ENCODE peak calls at places on chromosomes 3 and 15, in seven cellular contexts. I, D, M, N, P, J and L are unnamed samples.

GRCh38 chr3:65181397-65181871 is 493.6 kb upstream of the ADAMTS9 start:
- DNase-seq in D (no peak), M (no peak), I (no peak), J (no peak), N (no peak), P (no peak), L (no peak)

GRCh38 chr15:94026458-94026967 is 204.8 kb upstream of the MCTP2 start:
- DNase-seq in N (no peak), P (no peak), D (no peak), I (no peak), M (no peak), J (no peak), L (no peak)

GRCh38 chr15:86080302-86080701 is 631 bp downstream of the AGBL1 start:
- DNase-seq in N (no peak), D (no peak), P (no peak), I (no peak), J (no peak), M (no peak), L (no peak)

GRCh38 chr3:47016934-47017435 is 37.5 kb downstream of the NBEAL2 start:
- DNase-seq in I (no peak), J (no peak), P (no peak), M (peak; percentile 94), N (no peak), D (no peak), L (no peak)

GRCh38 chr3:126170073-126170916 is 10.1 kb downstream of the ALDH1L1 start:
- DNase-seq in J (no peak), N (no peak), P (no peak), D (peak; percentile 46), I (peak; percentile 27), M (no peak), L (no peak)

GRCh38 chr3:49295489-49296058 is 18.5 kb upstream of the C3orf62 start:
- DNase-seq in J (peak; percentile 22), P (peak; percentile 35), I (peak; percentile 60), M (peak; percentile 29), N (no peak), D (no peak), L (no peak)

GRCh38 chr15:70318996-70319465 is 221.3 kb upstream of the TLE3 start:
- DNase-seq in M (no peak), D (no peak), J (no peak), N (no peak), P (no peak), I (no peak), L (no peak)

GRCh38 chr3:165259518-165260193 is 63.5 kb upstream of the SLITRK3 start:
- DNase-seq in M (no peak), J (no peak), N (no peak), P (no peak), I (no peak), D (no peak), L (no peak)

GRCh38 chr3:132488136-132488535 is 70.8 kb downstream of the DNAJC13 start:
- DNase-seq in N (no peak), D (no peak), I (no peak), J (no peak), M (no peak), P (no peak), L (no peak)

GRCh38 chr15:73750951-73751350 is 2.2 kb downstream of the INSYN1 start:
- DNase-seq in J (no peak), P (no peak), N (no peak), M (no peak), I (no peak), D (no peak), L (no peak)

GRCh38 chr15:64187396-64188191 is 24.8 kb upstream of the PPIB start:
- DNase-seq in D (no peak), J (no peak), I (no peak), M (no peak), N (no peak), P (no peak), L (no peak)

GRCh38 chr15:71657141-71657540 is 153.2 kb upstream of the NR2E3 start:
- DNase-seq in I (no peak), J (no peak), P (peak; percentile 42), D (no peak), M (no peak), N (no peak), L (no peak)

GRCh38 chr3:47890832-47891620 is 88.1 kb downstream of the DHX30 start:
- DNase-seq in N (no peak), J (no peak), M (no peak), P (no peak), I (no peak), D (no peak), L (no peak)

GRCh38 chr15:92500023-92500630 is 106.4 kb downstream of the ST8SIA2 start:
- DNase-seq in D (peak; percentile 26), J (no peak), I (no peak), M (no peak), N (no peak), P (no peak), L (no peak)

GRCh38 chr3:46695962-46696922 is 2.8 kb upstream of the ALS2CL start:
- DNase-seq in I (no peak), M (no peak), P (no peak), N (no peak), D (no peak), J (no peak), L (no peak)

GRCh38 chr3:105608623-105609022 is 241.9 kb downstream of the ALCAM start:
- DNase-seq in M (no peak), N (peak; percentile 51), J (no peak), I (peak; percentile 33), P (no peak), D (peak; percentile 57), L (no peak)

GRCh38 chr15:38618242-38618925 is 53.8 kb upstream of the RASGRP1 start:
- DNase-seq in I (no peak), D (no peak), N (no peak), M (no peak), P (no peak), J (no peak), L (no peak)

GRCh38 chr15:50876989-50877360 is 31.5 kb upstream of the AP4E1 start:
- DNase-seq in P (peak; percentile 78), I (peak; percentile 94), J (peak; percentile 68), D (peak; percentile 93), N (peak; percentile 65), M (peak; percentile 77), L (peak; percentile 75)
- H3K27ac ChIP-seq in P (no peak overlapping the region), I (peak overlapping the region; percentile 0), J (no peak overlapping the region), D (no peak overlapping the region), N (no peak overlapping the region), M (peak overlapping the region; percentile 14), L (no peak overlapping the region)

DNA sequence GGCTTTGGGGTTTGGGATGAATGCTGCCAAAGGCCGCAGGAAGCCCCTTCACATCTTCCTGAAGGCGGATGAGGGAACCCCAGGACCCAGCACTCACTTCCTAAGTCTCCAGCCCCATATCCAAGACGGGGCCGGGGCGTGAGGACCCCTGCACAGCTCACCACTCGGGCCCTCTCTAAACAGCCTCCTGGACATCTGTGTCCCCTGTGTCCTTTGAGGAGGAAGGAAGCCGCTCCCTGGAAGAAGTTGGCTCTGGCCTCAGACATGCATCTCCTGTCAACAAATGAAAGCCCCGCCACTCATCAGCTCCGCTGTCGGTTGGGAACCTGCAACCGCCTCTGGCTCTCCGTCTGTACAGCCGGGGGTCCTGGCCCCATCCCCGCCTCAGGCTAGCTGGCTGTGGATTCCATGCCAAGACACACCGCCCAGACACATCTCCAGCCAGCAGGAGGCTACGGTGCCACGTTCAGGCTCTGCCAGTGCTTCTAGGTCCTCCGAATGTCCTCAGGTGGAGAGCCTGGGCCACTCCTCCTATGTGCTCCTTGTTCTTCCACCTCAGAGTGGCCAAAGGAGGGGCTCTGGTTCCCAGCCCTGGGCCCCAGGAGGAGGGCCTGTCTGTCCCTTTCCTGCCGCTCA is 140.0 kb upstream of the MEF2A start:
- DNase-seq in D (no peak), N (no peak), M (no peak), P (no peak), J (no peak), I (no peak), L (peak; percentile 52)
- TF ChIP-seq POLR2AphosphoS5 in D (no peak), N (no peak), M (no peak), P (no peak), J (no peak), I (no peak), L (no peak)

GRCh38 chr3:123396171-123397049 is 52.5 kb downstream of the ADCY5 start:
- DNase-seq in M (no peak), P (no peak), D (no peak), I (no peak), J (no peak), N (no peak), L (no peak)

GRCh38 chr3:123395235-123395634 is 53.7 kb downstream of the ADCY5 start:
- DNase-seq in J (no peak), I (no peak), N (no peak), M (no peak), D (no peak), P (no peak), L (no peak)

GRCh38 chr3:123392871-123393620 is 55.8 kb downstream of the ADCY5 start:
- DNase-seq in P (no peak), I (no peak), M (no peak), N (no peak), J (no peak), D (no peak), L (no peak)

GRCh38 chr3:123392368-123392767 is 56.5 kb downstream of the ADCY5 start:
- DNase-seq in M (no peak), N (no peak), J (no peak), D (no peak), P (no peak), I (no peak), L (no peak)

DNA sequence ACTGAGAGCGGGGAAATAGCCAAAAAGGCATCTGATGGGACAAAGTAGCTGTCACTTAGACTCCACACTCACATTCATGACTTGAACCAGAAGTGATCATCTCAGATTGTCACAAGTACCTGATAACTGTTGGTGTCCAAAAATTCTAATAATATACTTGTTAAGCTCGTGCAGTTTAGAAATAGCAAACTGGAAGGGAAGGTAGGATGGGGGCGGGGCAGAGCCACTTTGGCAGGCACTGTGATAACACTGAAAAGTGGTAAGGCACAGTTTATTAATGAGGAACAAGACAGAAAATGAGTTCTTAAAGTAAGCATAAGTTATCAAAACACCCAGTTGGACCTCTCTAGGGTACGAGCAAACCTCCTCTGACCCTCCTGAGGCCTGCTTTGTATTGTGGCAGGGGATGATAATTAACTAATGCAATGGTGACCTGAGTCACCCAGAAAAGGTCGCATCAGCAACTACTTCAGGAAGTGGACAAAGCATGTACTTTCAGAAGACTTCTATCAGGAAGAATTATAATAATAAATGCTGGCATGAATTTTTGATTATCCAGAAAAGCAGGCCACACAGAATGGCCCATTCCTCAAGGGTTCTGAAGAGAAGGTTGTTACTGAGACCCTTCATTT is 54.4 kb downstream of the ADCY5 start:
- DNase-seq in M (no peak), I (no peak), J (no peak), P (no peak), D (no peak), N (no peak), L (no peak)
- H3K4me1 ChIP-seq in M (no peaks in the 10 kb centered on the region), I (no peaks in the 10 kb centered on the region), J (no peaks in the 10 kb centered on the region), P (no peaks in the 10 kb centered on the region), D (no peaks in the 10 kb centered on the region), N (no peaks in the 10 kb centered on the region), L (peaks cover 6% of the 10 kb centered on the region)

GRCh38 chr3:112582242-112582874 is 20.5 kb downstream of the SLC35A5 start:
- DNase-seq in M (no peak), J (peak; percentile 34), D (no peak), I (peak; percentile 60), P (peak; percentile 21), N (no peak), L (no peak)

GRCh38 chr3:112579697-112580096 is 17.9 kb downstream of the SLC35A5 start:
- DNase-seq in D (no peak), N (no peak), I (no peak), J (no peak), M (no peak), P (no peak), L (no peak)

GRCh38 chr3:112583105-112583504 is 21.3 kb downstream of the SLC35A5 start:
- DNase-seq in N (no peak), J (no peak), M (no peak), P (no peak), I (no peak), D (no peak), L (no peak)

GRCh38 chr3:112579232-112579631 is 17.4 kb downstream of the SLC35A5 start:
- DNase-seq in M (no peak), I (no peak), D (no peak), J (no peak), P (no peak), N (no peak), L (no peak)
- H3K27ac ChIP-seq in M (no peak overlapping the region), I (no peak overlapping the region), D (no peak overlapping the region), J (no peak overlapping the region), P (no peak overlapping the region), N (no peak overlapping the region), L (no peak overlapping the region)